ENCODE peak calls at places on chromosomes 13 and 19, in nine cellular contexts. One of them, this sample, is unnamed.
A peak's percentile ranks its signal among the peaks of the same experiment; 100 is the strongest.

GRCh38 chr13:34618654-34619053 is 323.4 kb upstream of the NBEA start:
- DNase-seq in type B pancreatic cell: no peak
- DNase-seq in T-helper 17 cell: no peak
- DNase-seq in HFF-Myc: no peak
- DNase-seq in activated T-cell treated with anti-CD3 and anti-CD28 coated beads, Interleukin-2, amount 50 U/mL, for 48 hours: no peak
- DNase-seq in stimulated activated CD4-positive, alpha-beta T cell treated with anti-CD3 and anti-CD28 coated beads, Interleukin-1b, Interleukin-23, amount 100 ng/mL, for 24 hours: no peak
- DNase-seq in stimulated activated CD8-positive, alpha-beta memory T cell treated with anti-CD3 and anti-CD28 coated beads, Interleukin-2, amount 100 ng/mL, for 1 hour: no peak
- DNase-seq in T-helper 1 cell: no peak
- DNase-seq in Ammon's horn: no peak
- DNase-seq in this sample: no peak

GRCh38 chr19:18741124-18741493 is 50.0 kb downstream of the COMP start:
- DNase-seq in type B pancreatic cell: no peak
- DNase-seq in T-helper 17 cell: no peak
- DNase-seq in HFF-Myc: no peak
- DNase-seq in activated T-cell treated with anti-CD3 and anti-CD28 coated beads, Interleukin-2, amount 50 U/mL, for 48 hours: no peak
- DNase-seq in stimulated activated CD4-positive, alpha-beta T cell treated with anti-CD3 and anti-CD28 coated beads, Interleukin-1b, Interleukin-23, amount 100 ng/mL, for 24 hours: no peak
- DNase-seq in stimulated activated CD8-positive, alpha-beta memory T cell treated with anti-CD3 and anti-CD28 coated beads, Interleukin-2, amount 100 ng/mL, for 1 hour: no peak
- DNase-seq in T-helper 1 cell: no peak
- DNase-seq in Ammon's horn: no peak
- DNase-seq in this sample: no peak

GRCh38 chr13:22082030-22082429 is 411.2 kb downstream of the FGF9 start:
- DNase-seq in type B pancreatic cell: no peak
- DNase-seq in T-helper 17 cell: no peak
- DNase-seq in HFF-Myc: no peak
- DNase-seq in activated T-cell treated with anti-CD3 and anti-CD28 coated beads, Interleukin-2, amount 50 U/mL, for 48 hours: no peak
- DNase-seq in stimulated activated CD4-positive, alpha-beta T cell treated with anti-CD3 and anti-CD28 coated beads, Interleukin-1b, Interleukin-23, amount 100 ng/mL, for 24 hours: no peak
- DNase-seq in stimulated activated CD8-positive, alpha-beta memory T cell treated with anti-CD3 and anti-CD28 coated beads, Interleukin-2, amount 100 ng/mL, for 1 hour: no peak
- DNase-seq in T-helper 1 cell: no peak
- DNase-seq in Ammon's horn: no peak
- DNase-seq in this sample: no peak

GRCh38 chr13:42270857-42271215 is 1.1 kb upstream of the AKAP11 start:
- DNase-seq in type B pancreatic cell: no peak
- DNase-seq in T-helper 17 cell: no peak
- DNase-seq in HFF-Myc: no peak
- DNase-seq in activated T-cell treated with anti-CD3 and anti-CD28 coated beads, Interleukin-2, amount 50 U/mL, for 48 hours: no peak
- DNase-seq in stimulated activated CD4-positive, alpha-beta T cell treated with anti-CD3 and anti-CD28 coated beads, Interleukin-1b, Interleukin-23, amount 100 ng/mL, for 24 hours: no peak
- DNase-seq in stimulated activated CD8-positive, alpha-beta memory T cell treated with anti-CD3 and anti-CD28 coated beads, Interleukin-2, amount 100 ng/mL, for 1 hour: no peak
- DNase-seq in T-helper 1 cell: no peak
- DNase-seq in Ammon's horn: no peak
- DNase-seq in this sample: no peak

GRCh38 chr19:19319725-19320361 is 466 bp downstream of the SUGP1 start:
- DNase-seq in type B pancreatic cell: no peak
- DNase-seq in T-helper 17 cell: no peak
- DNase-seq in HFF-Myc: no peak
- DNase-seq in activated T-cell treated with anti-CD3 and anti-CD28 coated beads, Interleukin-2, amount 50 U/mL, for 48 hours: no peak
- DNase-seq in stimulated activated CD4-positive, alpha-beta T cell treated with anti-CD3 and anti-CD28 coated beads, Interleukin-1b, Interleukin-23, amount 100 ng/mL, for 24 hours: no peak
- DNase-seq in stimulated activated CD8-positive, alpha-beta memory T cell treated with anti-CD3 and anti-CD28 coated beads, Interleukin-2, amount 100 ng/mL, for 1 hour: no peak
- DNase-seq in T-helper 1 cell: no peak
- DNase-seq in Ammon's horn: no peak
- DNase-seq in this sample: no peak

GRCh38 chr13:105735269-105735668 is 800.2 kb downstream of the EFNB2 start:
- DNase-seq in type B pancreatic cell: no peak
- DNase-seq in T-helper 17 cell: no peak
- DNase-seq in HFF-Myc: no peak
- DNase-seq in activated T-cell treated with anti-CD3 and anti-CD28 coated beads, Interleukin-2, amount 50 U/mL, for 48 hours: no peak
- DNase-seq in stimulated activated CD4-positive, alpha-beta T cell treated with anti-CD3 and anti-CD28 coated beads, Interleukin-1b, Interleukin-23, amount 100 ng/mL, for 24 hours: no peak
- DNase-seq in stimulated activated CD8-positive, alpha-beta memory T cell treated with anti-CD3 and anti-CD28 coated beads, Interleukin-2, amount 100 ng/mL, for 1 hour: no peak
- DNase-seq in T-helper 1 cell: no peak
- DNase-seq in Ammon's horn: no peak
- DNase-seq in this sample: no peak

GRCh38 chr19:49165111-49165750 is 7.6 kb downstream of the TRPM4 start:
- DNase-seq in type B pancreatic cell: no peak
- DNase-seq in T-helper 17 cell: no peak
- DNase-seq in HFF-Myc: no peak
- DNase-seq in activated T-cell treated with anti-CD3 and anti-CD28 coated beads, Interleukin-2, amount 50 U/mL, for 48 hours: no peak
- DNase-seq in stimulated activated CD4-positive, alpha-beta T cell treated with anti-CD3 and anti-CD28 coated beads, Interleukin-1b, Interleukin-23, amount 100 ng/mL, for 24 hours: no peak
- DNase-seq in stimulated activated CD8-positive, alpha-beta memory T cell treated with anti-CD3 and anti-CD28 coated beads, Interleukin-2, amount 100 ng/mL, for 1 hour: no peak
- DNase-seq in T-helper 1 cell: no peak
- DNase-seq in Ammon's horn: peak; percentile 38
- DNase-seq in this sample: no peak

GRCh38 chr19:10111405-10111811 is at the start of gene P2RY11:
- DNase-seq in type B pancreatic cell: no peak
- DNase-seq in T-helper 17 cell: no peak
- DNase-seq in HFF-Myc: no peak
- DNase-seq in activated T-cell treated with anti-CD3 and anti-CD28 coated beads, Interleukin-2, amount 50 U/mL, for 48 hours: peak; percentile 74
- DNase-seq in stimulated activated CD4-positive, alpha-beta T cell treated with anti-CD3 and anti-CD28 coated beads, Interleukin-1b, Interleukin-23, amount 100 ng/mL, for 24 hours: no peak
- DNase-seq in stimulated activated CD8-positive, alpha-beta memory T cell treated with anti-CD3 and anti-CD28 coated beads, Interleukin-2, amount 100 ng/mL, for 1 hour: no peak
- DNase-seq in T-helper 1 cell: peak; percentile 60
- DNase-seq in Ammon's horn: peak; percentile 57
- DNase-seq in this sample: no peak

GRCh38 chr13:43757266-43757665 is 29.5 kb downstream of the ENOX1 start:
- DNase-seq in type B pancreatic cell: no peak
- DNase-seq in T-helper 17 cell: no peak
- DNase-seq in HFF-Myc: no peak
- DNase-seq in activated T-cell treated with anti-CD3 and anti-CD28 coated beads, Interleukin-2, amount 50 U/mL, for 48 hours: no peak
- DNase-seq in stimulated activated CD4-positive, alpha-beta T cell treated with anti-CD3 and anti-CD28 coated beads, Interleukin-1b, Interleukin-23, amount 100 ng/mL, for 24 hours: no peak
- DNase-seq in stimulated activated CD8-positive, alpha-beta memory T cell treated with anti-CD3 and anti-CD28 coated beads, Interleukin-2, amount 100 ng/mL, for 1 hour: no peak
- DNase-seq in T-helper 1 cell: no peak
- DNase-seq in Ammon's horn: no peak
- DNase-seq in this sample: no peak

GRCh38 chr13:80132741-80133601 is 208.0 kb downstream of the SPRY2 start:
- DNase-seq in type B pancreatic cell: no peak
- DNase-seq in T-helper 17 cell: no peak
- DNase-seq in HFF-Myc: no peak
- DNase-seq in activated T-cell treated with anti-CD3 and anti-CD28 coated beads, Interleukin-2, amount 50 U/mL, for 48 hours: no peak
- DNase-seq in stimulated activated CD4-positive, alpha-beta T cell treated with anti-CD3 and anti-CD28 coated beads, Interleukin-1b, Interleukin-23, amount 100 ng/mL, for 24 hours: no peak
- DNase-seq in stimulated activated CD8-positive, alpha-beta memory T cell treated with anti-CD3 and anti-CD28 coated beads, Interleukin-2, amount 100 ng/mL, for 1 hour: no peak
- DNase-seq in T-helper 1 cell: no peak
- DNase-seq in Ammon's horn: peak; percentile 92
- DNase-seq in this sample: no peak

GRCh38 chr13:85665286-85665685 is 133.9 kb downstream of the SLITRK6 start:
- DNase-seq in type B pancreatic cell: no peak
- DNase-seq in T-helper 17 cell: no peak
- DNase-seq in HFF-Myc: no peak
- DNase-seq in activated T-cell treated with anti-CD3 and anti-CD28 coated beads, Interleukin-2, amount 50 U/mL, for 48 hours: no peak
- DNase-seq in stimulated activated CD4-positive, alpha-beta T cell treated with anti-CD3 and anti-CD28 coated beads, Interleukin-1b, Interleukin-23, amount 100 ng/mL, for 24 hours: no peak
- DNase-seq in stimulated activated CD8-positive, alpha-beta memory T cell treated with anti-CD3 and anti-CD28 coated beads, Interleukin-2, amount 100 ng/mL, for 1 hour: no peak
- DNase-seq in T-helper 1 cell: no peak
- DNase-seq in Ammon's horn: no peak
- DNase-seq in this sample: no peak

GRCh38 chr19:10226376-10227214 is 4.5 kb downstream of the S1PR2 start:
- DNase-seq in type B pancreatic cell: peak; percentile 73
- DNase-seq in T-helper 17 cell: no peak
- DNase-seq in HFF-Myc: peak; percentile 93
- DNase-seq in activated T-cell treated with anti-CD3 and anti-CD28 coated beads, Interleukin-2, amount 50 U/mL, for 48 hours: no peak
- DNase-seq in stimulated activated CD4-positive, alpha-beta T cell treated with anti-CD3 and anti-CD28 coated beads, Interleukin-1b, Interleukin-23, amount 100 ng/mL, for 24 hours: no peak
- DNase-seq in stimulated activated CD8-positive, alpha-beta memory T cell treated with anti-CD3 and anti-CD28 coated beads, Interleukin-2, amount 100 ng/mL, for 1 hour: no peak
- DNase-seq in T-helper 1 cell: no peak
- DNase-seq in Ammon's horn: peak; percentile 37
- DNase-seq in this sample: no peak

GRCh38 chr13:105778196-105778595 is 757.3 kb downstream of the EFNB2 start:
- DNase-seq in type B pancreatic cell: no peak
- DNase-seq in T-helper 17 cell: no peak
- DNase-seq in HFF-Myc: no peak
- DNase-seq in activated T-cell treated with anti-CD3 and anti-CD28 coated beads, Interleukin-2, amount 50 U/mL, for 48 hours: no peak
- DNase-seq in stimulated activated CD4-positive, alpha-beta T cell treated with anti-CD3 and anti-CD28 coated beads, Interleukin-1b, Interleukin-23, amount 100 ng/mL, for 24 hours: no peak
- DNase-seq in stimulated activated CD8-positive, alpha-beta memory T cell treated with anti-CD3 and anti-CD28 coated beads, Interleukin-2, amount 100 ng/mL, for 1 hour: no peak
- DNase-seq in T-helper 1 cell: no peak
- DNase-seq in Ammon's horn: no peak
- DNase-seq in this sample: no peak

GRCh38 chr13:59447846-59448620 is 715.7 kb downstream of the DIAPH3 start:
- DNase-seq in type B pancreatic cell: no peak
- DNase-seq in T-helper 17 cell: no peak
- DNase-seq in HFF-Myc: no peak
- DNase-seq in activated T-cell treated with anti-CD3 and anti-CD28 coated beads, Interleukin-2, amount 50 U/mL, for 48 hours: no peak
- DNase-seq in stimulated activated CD4-positive, alpha-beta T cell treated with anti-CD3 and anti-CD28 coated beads, Interleukin-1b, Interleukin-23, amount 100 ng/mL, for 24 hours: no peak
- DNase-seq in stimulated activated CD8-positive, alpha-beta memory T cell treated with anti-CD3 and anti-CD28 coated beads, Interleukin-2, amount 100 ng/mL, for 1 hour: no peak
- DNase-seq in T-helper 1 cell: no peak
- DNase-seq in Ammon's horn: no peak
- DNase-seq in this sample: no peak

GRCh38 chr13:110716235-110716505 is 2.7 kb downstream of the ING1 start:
- DNase-seq in type B pancreatic cell: no peak
- DNase-seq in T-helper 17 cell: no peak
- DNase-seq in HFF-Myc: no peak
- DNase-seq in activated T-cell treated with anti-CD3 and anti-CD28 coated beads, Interleukin-2, amount 50 U/mL, for 48 hours: no peak
- DNase-seq in stimulated activated CD4-positive, alpha-beta T cell treated with anti-CD3 and anti-CD28 coated beads, Interleukin-1b, Interleukin-23, amount 100 ng/mL, for 24 hours: no peak
- DNase-seq in stimulated activated CD8-positive, alpha-beta memory T cell treated with anti-CD3 and anti-CD28 coated beads, Interleukin-2, amount 100 ng/mL, for 1 hour: no peak
- DNase-seq in T-helper 1 cell: no peak
- DNase-seq in Ammon's horn: peak; percentile 34
- DNase-seq in this sample: no peak

GRCh38 chr19:55546822-55547614 is 1.7 kb upstream of the SBK3 start:
- DNase-seq in type B pancreatic cell: no peak
- DNase-seq in T-helper 17 cell: no peak
- DNase-seq in HFF-Myc: no peak
- DNase-seq in activated T-cell treated with anti-CD3 and anti-CD28 coated beads, Interleukin-2, amount 50 U/mL, for 48 hours: no peak
- DNase-seq in stimulated activated CD4-positive, alpha-beta T cell treated with anti-CD3 and anti-CD28 coated beads, Interleukin-1b, Interleukin-23, amount 100 ng/mL, for 24 hours: no peak
- DNase-seq in stimulated activated CD8-positive, alpha-beta memory T cell treated with anti-CD3 and anti-CD28 coated beads, Interleukin-2, amount 100 ng/mL, for 1 hour: no peak
- DNase-seq in T-helper 1 cell: no peak
- DNase-seq in Ammon's horn: peak; percentile 26
- DNase-seq in this sample: no peak